ENCODE peak calls at places on chromosomes 6 and 20, in five cellular contexts. S is H9, J is neuronal stem cell, F is H1, P is trophoblast cell. D is an unnamed sample.

GRCh38 chr6:152071843-152072242 is 264.4 kb downstream of the ESR1 start:
- DNase-seq in S (no peak), J (no peak), F (no peak), P (peak), D (no peak)

GRCh38 chr6:21593927-21594421 is 423 bp downstream of the SOX4 start:
- DNase-seq in S (no peak), J (no peak), F (no peak), P (peak), D (no peak)

GRCh38 chr6:155188707-155189496 is 74.9 kb upstream of the CLDN20 start:
- DNase-seq in S (no peak), J (no peak), F (no peak), P (no peak), D (peak)

GRCh38 chr6:28281288-28282064 is at the start of gene PGBD1:
- DNase-seq in S (peak), J (peak), F (peak), P (peak), D (peak)

GRCh38 chr6:35213824-35214756 is at the start of gene SCUBE3:
- DNase-seq in S (peak), J (peak), F (peak), P (peak), D (peak)

GRCh38 chr20:47951521-47951951 is 166.3 kb upstream of the SULF2 start:
- DNase-seq in S (no peak), J (no peak), F (no peak), P (peak), D (peak)

GRCh38 chr6:70398783-70399730 is 14.3 kb upstream of the FAM135A start:
- DNase-seq in S (no peak), J (no peak), F (no peak), P (peak), D (peak)

GRCh38 chr6:219019-219570 is 73.2 kb upstream of the DUSP22 start:
- DNase-seq in S (no peak), J (no peak), F (no peak), P (no peak), D (no peak)

GRCh38 chr6:92684386-92684785 is 735.0 kb downstream of the EPHA7 start:
- DNase-seq in S (no peak), J (no peak), F (no peak), P (peak), D (peak)

GRCh38 chr6:139894271-139894670 is 519.8 kb upstream of the CITED2 start:
- DNase-seq in S (no peak), J (no peak), F (no peak), P (no peak), D (no peak)

GRCh38 chr6:139891471-139891870 is 517.0 kb upstream of the CITED2 start:
- DNase-seq in S (no peak), J (no peak), F (no peak), P (no peak), D (no peak)

DNA sequence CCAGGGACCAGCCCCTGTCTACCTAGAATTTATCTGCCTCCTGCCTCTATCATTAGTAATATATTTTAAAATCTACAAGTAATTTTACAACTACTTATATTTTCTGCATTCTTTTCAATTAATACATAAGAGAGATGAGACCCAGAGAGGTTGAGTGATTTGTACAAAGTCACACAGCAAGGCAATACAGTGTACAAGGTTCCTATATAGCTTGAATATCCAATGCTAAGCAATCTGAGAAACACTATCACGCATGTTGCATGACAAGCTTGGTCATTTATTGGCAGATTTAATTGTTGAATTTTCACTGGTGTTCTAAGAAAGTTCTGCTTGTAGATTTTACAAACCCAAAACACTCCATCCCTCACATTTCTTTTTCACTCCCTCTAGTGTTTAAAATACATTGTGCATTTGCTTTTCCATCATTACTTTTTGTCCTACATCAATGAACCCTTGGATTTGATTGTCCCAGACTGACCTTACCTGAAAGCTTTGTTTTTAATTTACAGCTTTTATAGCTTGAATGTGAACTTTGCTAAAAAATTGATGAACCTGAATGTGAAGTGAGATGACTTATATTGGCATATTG is 520.9 kb upstream of the CITED2 start:
- DNase-seq in S (no peak), J (no peak), F (no peak), P (no peak), D (no peak)
- H2BK12ac ChIP-seq in S (no peak), J (no peak), F (no peak), P (no peak), D (no peak)

GRCh38 chr20:5002077-5002413 is 735 bp upstream of the SLC23A2 start:
- DNase-seq in S (peak), J (no peak), F (no peak), P (peak), D (no peak)
- H4K8ac ChIP-seq in S (no peak), J (no peak), F (no peak), P (no peak), D (no peak)

GRCh38 chr6:3133515-3133914 is 15.0 kb downstream of the BPHL start:
- DNase-seq in S (no peak), J (no peak), F (no peak), P (no peak), D (no peak)
- H2BK12ac ChIP-seq in S (no peak), J (no peak), F (no peak), P (no peak), D (no peak)

GRCh38 chr6:164148789-164149188 is 734.3 kb downstream of the QKI start:
- DNase-seq in S (no peak), J (no peak), F (no peak), P (no peak), D (no peak)

GRCh38 chr6:164151161-164151728 is 736.7 kb downstream of the QKI start:
- DNase-seq in S (no peak), J (peak), F (no peak), P (no peak), D (no peak)

GRCh38 chr6:164151762-164152161 is 737.2 kb downstream of the QKI start:
- DNase-seq in S (no peak), J (peak), F (no peak), P (peak), D (no peak)

GRCh38 chr6:164152611-164153010 is 738.1 kb downstream of the QKI start:
- DNase-seq in S (no peak), J (no peak), F (no peak), P (peak), D (no peak)

DNA sequence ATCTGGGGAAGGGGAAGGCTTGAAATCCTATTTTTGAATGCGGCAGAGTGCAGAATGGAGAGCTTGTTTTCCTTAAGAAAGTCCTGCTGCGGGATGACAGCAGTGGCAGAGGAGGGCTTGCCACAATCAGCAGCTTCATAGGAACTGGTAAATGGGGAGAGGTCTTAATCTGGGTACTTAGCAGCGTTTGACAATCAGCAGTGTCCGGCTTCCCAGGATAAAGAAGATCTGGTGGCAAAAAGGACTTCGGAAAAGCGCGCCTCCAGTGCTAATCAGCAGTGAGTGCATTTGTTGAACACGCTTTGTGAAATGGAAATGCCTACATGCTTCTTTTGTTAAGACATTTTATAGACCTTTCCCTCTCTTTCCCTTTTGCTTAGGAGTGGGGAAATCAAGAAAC is 735.7 kb downstream of the QKI start:
- DNase-seq in S (no peak), J (peak), F (no peak), P (no peak), D (no peak)
- H4K8ac ChIP-seq in S (no peak), J (no peak), F (no peak), P (no peak), D (no peak)

GRCh38 chr20:37726321-37726720 is 32.5 kb downstream of the CTNNBL1 start:
- DNase-seq in S (no peak), J (no peak), F (no peak), P (no peak), D (no peak)
- H2BK12ac ChIP-seq in S (no peak), J (no peak), F (no peak), P (no peak), D (no peak)

GRCh38 chr20:55446301-55446700 is 559.0 kb downstream of the CBLN4 start:
- DNase-seq in S (no peak), J (no peak), F (no peak), P (no peak), D (no peak)
- H4K8ac ChIP-seq in S (no peak), J (no peak), F (no peak), P (no peak), D (no peak)

GRCh38 chr20:32232487-32232886 is 24.8 kb downstream of the POFUT1 start:
- DNase-seq in S (no peak), J (no peak), F (no peak), P (no peak), D (no peak)
- H2BK12ac ChIP-seq in S (no peak), J (no peak), F (no peak), P (no peak), D (no peak)

DNA sequence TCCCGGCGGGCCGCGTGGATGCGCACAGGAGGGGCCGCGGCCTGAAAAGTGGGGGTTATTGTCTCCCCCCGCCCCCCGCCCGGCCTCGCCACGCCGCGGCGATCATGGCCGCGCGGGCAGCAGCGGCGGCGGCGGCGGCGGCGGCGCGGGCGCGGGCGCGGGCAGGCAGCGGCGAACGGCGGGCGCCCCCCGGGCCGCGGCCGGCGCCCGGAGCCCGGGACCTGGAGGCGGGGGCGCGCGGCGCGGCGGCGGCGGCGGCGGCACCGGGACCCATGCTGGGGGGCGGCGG is 343 bp downstream of the ARID1B start:
- DNase-seq in S (no peak), J (no peak), F (no peak), P (no peak), D (no peak)
- H4K8ac ChIP-seq in S (no peak), J (peak), F (peak), P (peak), D (peak)

GRCh38 chr20:62647521-62648317 is 5.4 kb downstream of the SLCO4A1 start:
- DNase-seq in S (no peak), J (no peak), F (no peak), P (peak), D (no peak)
- H2BK12ac ChIP-seq in S (no peak), J (no peak), F (no peak), P (no peak), D (no peak)

GRCh38 chr6:73644030-73644429 is 9.8 kb downstream of the SLC17A5 start:
- DNase-seq in S (no peak), J (no peak), F (no peak), P (peak), D (peak)
- H4K8ac ChIP-seq in S (no peak), J (no peak), F (no peak), P (no peak), D (no peak)